ENCODE peak calls at places on chromosome 1, in nine cellular contexts. One of them, this sample, is unnamed.

GRCh38 chr1:216926681-216927080 is 203.5 kb upstream of the ESRRG start:
- DNase-seq in heart left ventricle: no peak
- DNase-seq in activated CD4-positive, CD25-positive, alpha-beta regulatory T cell treated with anti-CD3 and anti-CD28 coated beads, Interleukin-2, amount 50 U/mL, for 16 hours: no peak
- DNase-seq in Caki2: no peak
- DNase-seq in mammary epithelial cell: no peak
- DNase-seq in GM23248: no peak
- DNase-seq in retina: peak; percentile 23
- DNase-seq in AG04450: no peak
- DNase-seq in ACHN: no peak
- DNase-seq in this sample: no peak

GRCh38 chr1:174040387-174040786 is 18.2 kb upstream of the RC3H1 start:
- DNase-seq in heart left ventricle: no peak
- DNase-seq in activated CD4-positive, CD25-positive, alpha-beta regulatory T cell treated with anti-CD3 and anti-CD28 coated beads, Interleukin-2, amount 50 U/mL, for 16 hours: no peak
- DNase-seq in Caki2: peak; percentile 45
- DNase-seq in mammary epithelial cell: peak; percentile 89
- DNase-seq in GM23248: peak; percentile 94
- DNase-seq in retina: no peak
- DNase-seq in AG04450: peak; percentile 72
- DNase-seq in ACHN: peak; percentile 50
- DNase-seq in this sample: peak; percentile 94

GRCh38 chr1:197127513-197127912 is 19.0 kb downstream of the ASPM start:
- DNase-seq in heart left ventricle: no peak
- DNase-seq in activated CD4-positive, CD25-positive, alpha-beta regulatory T cell treated with anti-CD3 and anti-CD28 coated beads, Interleukin-2, amount 50 U/mL, for 16 hours: no peak
- DNase-seq in Caki2: no peak
- DNase-seq in mammary epithelial cell: no peak
- DNase-seq in GM23248: peak; percentile 39
- DNase-seq in retina: no peak
- DNase-seq in AG04450: no peak
- DNase-seq in ACHN: no peak
- DNase-seq in this sample: no peak

GRCh38 chr1:176796583-176796982 is 333.6 kb downstream of the PAPPA2 start:
- DNase-seq in heart left ventricle: no peak
- DNase-seq in activated CD4-positive, CD25-positive, alpha-beta regulatory T cell treated with anti-CD3 and anti-CD28 coated beads, Interleukin-2, amount 50 U/mL, for 16 hours: no peak
- DNase-seq in Caki2: no peak
- DNase-seq in mammary epithelial cell: no peak
- DNase-seq in GM23248: no peak
- DNase-seq in retina: no peak
- DNase-seq in AG04450: no peak
- DNase-seq in ACHN: no peak
- DNase-seq in this sample: no peak

GRCh38 chr1:32816676-32817158 is 441 bp downstream of the YARS1 start:
- DNase-seq in heart left ventricle: no peak
- DNase-seq in activated CD4-positive, CD25-positive, alpha-beta regulatory T cell treated with anti-CD3 and anti-CD28 coated beads, Interleukin-2, amount 50 U/mL, for 16 hours: no peak
- DNase-seq in Caki2: no peak
- DNase-seq in mammary epithelial cell: peak; percentile 83
- DNase-seq in GM23248: peak; percentile 66
- DNase-seq in retina: no peak
- DNase-seq in AG04450: no peak
- DNase-seq in ACHN: peak; percentile 34
- DNase-seq in this sample: peak; percentile 91

GRCh38 chr1:103496014-103496635 is 29.4 kb upstream of the RNPC3 start:
- DNase-seq in heart left ventricle: no peak
- DNase-seq in activated CD4-positive, CD25-positive, alpha-beta regulatory T cell treated with anti-CD3 and anti-CD28 coated beads, Interleukin-2, amount 50 U/mL, for 16 hours: no peak
- DNase-seq in Caki2: no peak
- DNase-seq in mammary epithelial cell: peak; percentile 59
- DNase-seq in GM23248: peak; percentile 49
- DNase-seq in retina: no peak
- DNase-seq in AG04450: no peak
- DNase-seq in ACHN: no peak
- DNase-seq in this sample: peak; percentile 44

GRCh38 chr1:113072141-113072756 is 749 bp upstream of the LRIG2 start:
- DNase-seq in heart left ventricle: no peak
- DNase-seq in activated CD4-positive, CD25-positive, alpha-beta regulatory T cell treated with anti-CD3 and anti-CD28 coated beads, Interleukin-2, amount 50 U/mL, for 16 hours: no peak
- DNase-seq in Caki2: no peak
- DNase-seq in mammary epithelial cell: no peak
- DNase-seq in GM23248: no peak
- DNase-seq in retina: no peak
- DNase-seq in AG04450: no peak
- DNase-seq in ACHN: no peak
- DNase-seq in this sample: no peak

GRCh38 chr1:57844382-57844980 is 420.6 kb upstream of the DAB1 start:
- DNase-seq in heart left ventricle: no peak
- DNase-seq in activated CD4-positive, CD25-positive, alpha-beta regulatory T cell treated with anti-CD3 and anti-CD28 coated beads, Interleukin-2, amount 50 U/mL, for 16 hours: no peak
- DNase-seq in Caki2: no peak
- DNase-seq in mammary epithelial cell: peak; percentile 62
- DNase-seq in GM23248: no peak
- DNase-seq in retina: no peak
- DNase-seq in AG04450: no peak
- DNase-seq in ACHN: no peak
- DNase-seq in this sample: peak; percentile 40

GRCh38 chr1:20496241-20496661 is 10.2 kb upstream of the CAMK2N1 start:
- DNase-seq in heart left ventricle: no peak
- DNase-seq in activated CD4-positive, CD25-positive, alpha-beta regulatory T cell treated with anti-CD3 and anti-CD28 coated beads, Interleukin-2, amount 50 U/mL, for 16 hours: no peak
- DNase-seq in Caki2: peak; percentile 63
- DNase-seq in mammary epithelial cell: peak; percentile 100
- DNase-seq in GM23248: peak; percentile 72
- DNase-seq in retina: no peak
- DNase-seq in AG04450: no peak
- DNase-seq in ACHN: no peak
- DNase-seq in this sample: peak; percentile 99